ENCODE peak calls at places on chromosomes 6 and 20, in eight cellular contexts. K is PC-9, N is heart right ventricle, C is psoas muscle, R is astrocyte of the cerebellum, B is coronary artery, M is fibroblast of pulmonary artery, I is A673. G is an unnamed sample.

GRCh38 chr6:154532426-154532825 is 21.9 kb upstream of the CNKSR3 start:
- DNase-seq in C (no peak), I (no peak), R (no peak), K (no peak), B (no peak), N (no peak), M (no peak), G (no peak)

GRCh38 chr6:132763269-132763668 is 5.6 kb upstream of the VNN2 start:
- DNase-seq in C (no peak), M (no peak), N (peak), B (no peak), I (peak), K (no peak), R (no peak), G (no peak)

GRCh38 chr6:83708970-83709747 is at the start of gene SNAP91:
- DNase-seq in N (no peak), K (no peak), B (no peak), C (peak), R (no peak), M (peak), I (peak), G (no peak)

GRCh38 chr6:56551409-56552120 is 91.1 kb downstream of the DST start:
- DNase-seq in C (no peak), N (no peak), B (no peak), I (no peak), R (no peak), K (no peak), M (no peak), G (no peak)

GRCh38 chr6:165403006-165403405 is 93.6 kb upstream of the C6orf118 start:
- DNase-seq in C (no peak), N (no peak), K (no peak), M (no peak), B (no peak), R (no peak), I (no peak), G (no peak)

GRCh38 chr6:74075323-74075722 is 379.3 kb downstream of the CD109 start:
- DNase-seq in N (peak), M (peak), K (no peak), R (no peak), C (peak), I (peak), B (no peak), G (peak)

GRCh38 chr20:44204156-44204831 is 6.3 kb downstream of the OSER1 start:
- DNase-seq in C (no peak), K (peak), N (no peak), B (no peak), I (peak), M (peak), R (peak), G (peak)

GRCh38 chr6:119390276-119390793 is 40.8 kb upstream of the MAN1A1 start:
- DNase-seq in B (no peak), M (peak), N (no peak), K (no peak), I (no peak), R (no peak), C (no peak), G (no peak)

GRCh38 chr6:44572346-44572745 is 184.8 kb downstream of the CDC5L start:
- DNase-seq in R (no peak), M (peak), K (no peak), B (no peak), C (no peak), N (no peak), I (no peak), G (no peak)

DNA sequence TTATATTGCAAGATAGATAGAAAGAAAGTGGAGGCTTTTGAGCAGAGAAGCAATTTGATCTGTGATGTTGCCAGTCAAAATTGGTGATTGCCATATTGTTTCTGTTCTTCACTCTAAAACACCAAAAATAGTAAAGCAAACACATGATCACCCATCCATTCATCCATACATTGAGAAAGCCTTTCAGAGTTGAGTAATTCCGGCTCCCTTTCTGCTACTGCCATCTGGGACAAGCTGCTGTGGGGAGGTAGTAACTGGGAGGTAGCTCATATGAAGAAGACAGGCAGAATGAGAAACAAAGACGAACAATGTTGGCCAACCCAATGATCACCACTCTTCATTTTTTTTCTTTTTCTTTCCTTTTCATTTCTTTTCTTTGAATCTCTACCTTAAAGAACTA is 51.1 kb upstream of the HBS1L start:
- DNase-seq in R (no peak), I (no peak), N (no peak), K (no peak), M (no peak), B (no peak), C (no peak), G (no peak)
- H3K4me3 ChIP-seq in R (no peak), I (no peak), N (no peak), K (no peak), M (no peak), B (no peak), C (no peak), G (no peak)

DNA sequence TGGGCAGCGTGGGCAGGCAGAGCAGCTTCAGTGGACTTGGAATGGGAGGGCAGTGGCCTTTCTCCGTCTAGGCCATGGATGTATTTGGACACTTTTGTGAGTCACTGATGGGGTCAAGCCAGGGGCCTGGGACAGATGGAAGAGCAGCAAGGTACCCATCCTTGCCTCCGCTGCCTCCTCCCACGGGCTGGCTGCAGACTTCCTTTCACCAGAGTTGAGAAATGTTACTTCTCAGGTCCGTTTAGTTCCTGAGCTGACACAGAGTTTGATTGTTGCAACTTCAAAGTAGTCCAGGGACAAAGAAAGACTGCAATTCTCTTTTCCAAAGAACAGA is 18.6 kb downstream of the CST8 start:
- DNase-seq in B (no peak), N (no peak), K (no peak), R (no peak), C (no peak), I (no peak), M (no peak), G (no peak)
- H3K4me3 ChIP-seq in B (no peak), N (no peak), K (no peak), R (no peak), C (no peak), I (no peak), M (no peak), G (no peak)

GRCh38 chr6:107821591-107821990 is 2.5 kb downstream of the SCML4 start:
- DNase-seq in R (no peak), M (no peak), K (no peak), N (no peak), C (no peak), B (peak), I (no peak), G (no peak)
- H3K4me3 ChIP-seq in R (no peak), M (no peak), K (no peak), N (no peak), C (no peak), B (no peak), I (no peak), G (no peak)

GRCh38 chr6:27143474-27144026 is 104.0 kb upstream of the PRSS16 start:
- DNase-seq in R (no peak), I (no peak), K (no peak), M (no peak), C (no peak), B (no peak), N (no peak), G (no peak)
- H3K4me3 ChIP-seq in R (no peak), I (no peak), K (no peak), M (no peak), C (no peak), B (no peak), N (no peak), G (no peak)

GRCh38 chr6:6177754-6178153 is 142.7 kb downstream of the F13A1 start:
- DNase-seq in B (no peak), K (no peak), N (no peak), C (no peak), M (no peak), I (no peak), R (no peak), G (no peak)

GRCh38 chr6:6176132-6176531 is 144.3 kb downstream of the F13A1 start:
- DNase-seq in N (no peak), R (no peak), M (no peak), C (no peak), B (no peak), I (no peak), K (no peak), G (no peak)

GRCh38 chr6:6179858-6180257 is 140.6 kb downstream of the F13A1 start:
- DNase-seq in K (no peak), R (no peak), C (no peak), B (no peak), N (no peak), M (no peak), I (no peak), G (no peak)

GRCh38 chr6:6176829-6177228 is 143.6 kb downstream of the F13A1 start:
- DNase-seq in C (no peak), B (no peak), M (no peak), N (no peak), I (no peak), R (no peak), K (no peak), G (no peak)

DNA sequence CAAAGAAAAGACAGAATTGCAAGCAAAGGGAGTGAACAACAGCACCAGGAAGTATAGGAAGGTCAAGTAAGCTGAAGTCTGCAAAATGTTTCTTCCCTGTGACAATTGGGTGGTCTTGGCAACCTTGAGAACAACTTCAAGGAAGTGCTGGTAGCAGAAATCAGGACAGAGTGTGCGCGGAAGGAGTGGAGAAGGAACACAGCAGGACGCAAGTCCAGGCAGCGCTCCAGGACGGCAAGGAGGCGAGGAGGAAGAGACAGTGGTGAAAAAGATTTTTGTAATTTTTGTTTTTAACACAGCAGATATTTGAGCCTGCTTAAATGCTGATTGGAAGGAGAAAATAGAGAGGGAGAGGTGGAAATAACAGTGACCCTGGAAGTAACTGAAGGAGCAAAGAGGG is 141.7 kb downstream of the F13A1 start:
- DNase-seq in I (peak), B (no peak), R (no peak), M (no peak), N (no peak), C (no peak), K (no peak), G (no peak)
- H3K4me3 ChIP-seq in I (no peak), B (no peak), R (no peak), M (no peak), N (no peak), C (no peak), K (no peak), G (no peak)

DNA sequence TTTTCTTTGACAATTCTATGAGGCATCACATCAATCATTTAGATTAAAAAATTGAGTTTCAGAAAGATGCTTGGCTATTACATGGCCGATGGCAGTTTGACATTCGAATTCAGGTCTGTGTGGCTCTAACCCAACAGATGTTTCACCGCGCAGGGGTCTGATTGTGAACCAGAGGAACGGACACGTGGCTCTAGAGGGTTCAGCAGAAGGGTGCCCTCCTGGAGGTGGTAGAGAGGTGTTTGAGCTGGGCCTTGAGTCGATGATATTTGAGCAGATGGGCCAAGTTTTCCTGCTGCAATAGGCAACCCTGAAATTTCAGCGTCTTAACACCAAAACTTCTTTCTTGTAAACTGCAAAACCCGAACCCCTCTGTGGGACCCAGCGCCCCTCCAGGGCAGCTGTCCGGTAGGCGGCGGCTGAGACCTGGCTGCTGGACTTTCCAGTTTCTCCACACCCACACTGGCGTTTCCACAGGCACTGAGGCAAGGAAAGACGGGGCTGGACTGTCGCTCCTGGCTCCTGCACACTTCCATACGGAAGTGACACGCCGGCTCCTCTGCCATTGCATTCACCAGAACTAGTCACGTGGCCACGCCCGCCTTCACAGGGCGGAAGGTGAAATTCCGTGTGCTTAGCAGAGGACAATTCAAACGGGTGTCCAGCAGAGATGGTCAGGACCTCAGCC is 11.3 kb upstream of the AFDN start:
- DNase-seq in N (no peak), C (no peak), R (no peak), M (no peak), I (no peak), B (no peak), K (no peak), G (no peak)
- H3K4me3 ChIP-seq in N (no peak), C (no peak), R (no peak), M (no peak), I (no peak), B (no peak), K (no peak), G (no peak)

DNA sequence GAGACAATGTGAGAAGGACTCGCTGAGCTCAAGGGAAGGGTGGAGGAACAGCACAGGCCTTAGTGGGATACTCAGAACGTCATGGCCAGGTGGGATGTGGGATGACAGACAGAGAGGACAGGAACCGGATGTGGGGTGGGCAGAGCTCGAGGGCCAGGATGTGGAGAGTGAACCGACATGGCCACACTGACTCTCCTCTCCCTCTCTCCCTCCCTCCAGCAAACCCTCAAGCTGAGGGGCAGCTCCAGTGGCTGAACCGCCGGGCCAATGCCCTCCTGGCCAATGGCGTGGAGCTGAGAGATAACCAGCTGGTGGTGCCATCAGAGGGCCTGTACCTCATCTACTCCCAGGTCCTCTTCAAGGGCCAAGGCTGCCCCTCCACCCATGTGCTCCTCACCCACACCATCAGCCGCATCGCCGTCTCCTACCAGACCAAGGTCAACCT is 1.6 kb downstream of the TNF start:
- DNase-seq in R (no peak), I (no peak), C (no peak), M (no peak), K (no peak), N (no peak), B (no peak), G (no peak)
- H3K4me3 ChIP-seq in R (no peak), I (no peak), C (peak), M (no peak), K (no peak), N (no peak), B (no peak), G (no peak)

DNA sequence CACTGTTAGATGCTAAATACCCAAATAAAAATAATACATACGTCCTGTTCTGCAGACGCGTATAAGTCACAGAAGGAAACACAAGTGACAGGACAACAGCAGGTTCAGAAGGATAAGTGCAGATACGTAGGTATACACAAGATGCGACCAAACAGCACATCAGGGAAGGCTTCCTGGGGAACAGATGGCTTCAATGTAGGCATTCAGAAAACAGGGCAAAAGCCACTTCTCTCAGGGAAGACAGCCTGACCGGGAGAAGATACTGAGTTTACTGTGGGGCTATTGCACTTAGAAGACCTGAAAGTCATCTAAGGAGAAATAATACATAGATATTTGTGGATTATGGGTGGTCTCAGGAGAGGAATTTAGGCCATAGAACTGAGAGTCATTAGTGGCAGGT is 1.9 kb downstream of the HLA-DPA1 start:
- DNase-seq in I (no peak), B (no peak), C (no peak), K (no peak), R (no peak), N (no peak), M (no peak), G (no peak)
- H3K4me3 ChIP-seq in I (no peak), B (peak), C (peak), K (no peak), R (no peak), N (no peak), M (no peak), G (no peak)

G was measured in lower leg skin.